ENCODE peak calls at places on chromosome 11, in nine cellular contexts. C is HCT116, L is sigmoid colon, P is esophagus squamous epithelium, J is transverse colon, Z is tibial nerve, B is heart left ventricle, F is uterus, S is IMR-90. U is an unnamed sample.

GRCh38 chr11:10309163-10310093 is 4.6 kb downstream of the ADM start:
- DNase-seq in C (peak; percentile 83), L (peak; percentile 89), P (no peak), J (peak; percentile 76), Z (no peak), B (peak; percentile 70), F (peak; percentile 40), S (peak; percentile 92), U (peak; percentile 94)

GRCh38 chr11:75262436-75262835 is 21.9 kb downstream of the TPBGL start:
- DNase-seq in C (no peak), L (peak; percentile 56), P (no peak), J (peak; percentile 7), Z (no peak), B (no peak), F (peak; percentile 6), S (no peak), U (no peak)

GRCh38 chr11:95503047-95503446 is 272.0 kb upstream of the SESN3 start:
- DNase-seq in C (no peak), L (no peak), P (no peak), J (no peak), Z (no peak), B (no peak), F (no peak), S (peak; percentile 10), U (no peak)

GRCh38 chr11:107567739-107568335 is 2.3 kb upstream of the ALKBH8 start:
- DNase-seq in C (no peak), L (no peak), P (no peak), J (no peak), Z (no peak), B (no peak), F (no peak), S (no peak), U (no peak)

GRCh38 chr11:77039491-77040400 is 5.5 kb downstream of the B3GNT6 start:
- DNase-seq in C (no peak), L (peak; percentile 54), P (no peak), J (peak; percentile 74), Z (peak; percentile 38), B (peak; percentile 31), F (no peak), S (peak; percentile 33), U (no peak)

GRCh38 chr11:116104480-116105174 is 600.4 kb upstream of the CADM1 start:
- DNase-seq in C (no peak), L (no peak), P (no peak), J (no peak), Z (no peak), B (no peak), F (no peak), S (no peak), U (no peak)

GRCh38 chr11:4191031-4191571 is 96.5 kb downstream of the RRM1 start:
- DNase-seq in C (no peak), L (peak; percentile 76), P (no peak), J (no peak), Z (no peak), B (peak; percentile 89), F (no peak), S (no peak), U (no peak)

GRCh38 chr11:58060939-58061672 is 30.4 kb downstream of the OR6Q1 start:
- DNase-seq in C (no peak), L (no peak), P (no peak), J (no peak), Z (no peak), B (no peak), F (no peak), S (peak; percentile 50), U (no peak)

GRCh38 chr11:8087185-8087584 is 6.2 kb downstream of the TUB start:
- DNase-seq in C (no peak), L (no peak), P (no peak), J (no peak), Z (no peak), B (no peak), F (peak; percentile 18), S (no peak), U (no peak)

GRCh38 chr11:14370496-14370895 is 11.5 kb upstream of the RRAS2 start:
- DNase-seq in C (no peak), L (no peak), P (no peak), J (no peak), Z (no peak), B (no peak), F (no peak), S (no peak), U (no peak)

GRCh38 chr11:75615709-75616108 is 53.1 kb downstream of the MAP6 start:
- DNase-seq in C (no peak), L (no peak), P (no peak), J (no peak), Z (no peak), B (no peak), F (no peak), S (no peak), U (no peak)

GRCh38 chr11:75554258-75555022 is 7.6 kb upstream of the SERPINH1 start:
- DNase-seq in C (no peak), L (peak; percentile 99), P (no peak), J (peak; percentile 82), Z (peak; percentile 76), B (peak; percentile 98), F (peak; percentile 98), S (peak; percentile 100), U (peak; percentile 64)

GRCh38 chr11:44923080-44923479 is 27.6 kb downstream of the TP53I11 start:
- DNase-seq in C (no peak), L (no peak), P (no peak), J (no peak), Z (no peak), B (no peak), F (no peak), S (no peak), U (no peak)

GRCh38 chr11:121048464-121049233 is 24.7 kb downstream of the TBCEL start:
- DNase-seq in C (no peak), L (no peak), P (no peak), J (no peak), Z (no peak), B (no peak), F (no peak), S (peak; percentile 34), U (no peak)

GRCh38 chr11:121055076-121055475 is 31.2 kb downstream of the TBCEL start:
- DNase-seq in C (no peak), L (no peak), P (no peak), J (no peak), Z (no peak), B (no peak), F (no peak), S (no peak), U (no peak)

GRCh38 chr11:121054266-121054665 is 30.4 kb downstream of the TBCEL start:
- DNase-seq in C (no peak), L (no peak), P (no peak), J (no peak), Z (no peak), B (no peak), F (no peak), S (no peak), U (no peak)

GRCh38 chr11:121057922-121058321 is 34.0 kb downstream of the TBCEL start:
- DNase-seq in C (no peak), L (no peak), P (no peak), J (no peak), Z (no peak), B (no peak), F (no peak), S (no peak), U (no peak)

GRCh38 chr11:121053244-121053643 is 29.3 kb downstream of the TBCEL start:
- DNase-seq in C (no peak), L (no peak), P (no peak), J (no peak), Z (no peak), B (no peak), F (no peak), S (no peak), U (no peak)
- H3K36me3 ChIP-seq in C (peaks cover 12% of the 10 kb centered on the region), L (peaks cover 20% of the 10 kb centered on the region), P (peaks cover 5% of the 10 kb centered on the region), J (peaks cover 38% of the 10 kb centered on the region), Z (peaks cover 79% of the 10 kb centered on the region), B (peaks cover 15% of the 10 kb centered on the region), F (no peaks in the 10 kb centered on the region), S (peaks cover 13% of the 10 kb centered on the region), U (no peaks in the 10 kb centered on the region)

DNA sequence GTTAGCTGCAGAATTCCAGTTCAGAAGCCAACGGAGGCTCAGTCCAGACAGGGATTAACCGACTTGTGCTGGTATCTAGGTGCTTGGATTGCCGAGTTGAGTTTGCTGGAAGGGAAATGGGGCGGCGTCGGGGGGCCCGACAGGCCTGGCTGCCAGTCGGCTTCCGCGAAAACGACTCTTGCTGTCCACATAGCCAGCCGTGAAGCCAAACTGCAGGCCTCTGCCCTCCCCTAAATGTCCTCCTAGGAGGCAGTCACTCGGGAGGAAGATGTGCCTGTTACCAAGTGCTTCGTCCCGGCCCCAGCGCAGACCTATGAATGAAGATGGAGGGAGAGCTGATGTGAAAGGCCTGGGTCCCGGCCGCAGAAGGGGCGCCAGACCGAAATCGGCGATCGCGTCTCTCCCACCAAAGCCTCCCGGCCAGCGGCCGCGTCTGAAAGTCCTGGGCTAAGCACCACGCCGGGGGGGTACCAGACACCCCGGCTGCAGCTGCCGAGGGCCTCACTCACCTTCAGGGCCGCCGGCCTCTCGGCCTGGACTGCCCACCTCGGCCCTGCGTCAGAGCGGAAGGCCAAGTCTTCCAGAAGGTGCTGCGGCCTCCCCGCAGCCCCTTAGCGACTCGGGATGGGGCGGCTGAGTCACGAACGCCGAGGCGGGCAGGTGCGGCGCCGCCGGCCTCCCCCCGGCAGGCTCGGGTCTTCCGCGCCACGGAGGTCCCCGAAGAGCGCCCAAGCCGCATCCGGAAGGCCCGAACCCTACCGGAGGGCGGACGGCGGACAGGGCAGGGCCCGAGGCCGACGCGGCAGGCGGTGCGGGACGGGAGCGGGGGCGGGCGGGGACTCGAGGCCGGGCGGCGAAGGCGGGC is 7.5 kb downstream of the DPAGT1 start:
- DNase-seq in C (no peak), L (no peak), P (no peak), J (peak; percentile 48), Z (no peak), B (no peak), F (peak; percentile 41), S (peak; percentile 38), U (no peak)
- TF ChIP-seq POLR2A in C (peak; percentile 57), L (no peak), P (no peak), J (no peak), Z (no peak), B (no peak), F (no peak), S (no peak), U (no peak)

DNA sequence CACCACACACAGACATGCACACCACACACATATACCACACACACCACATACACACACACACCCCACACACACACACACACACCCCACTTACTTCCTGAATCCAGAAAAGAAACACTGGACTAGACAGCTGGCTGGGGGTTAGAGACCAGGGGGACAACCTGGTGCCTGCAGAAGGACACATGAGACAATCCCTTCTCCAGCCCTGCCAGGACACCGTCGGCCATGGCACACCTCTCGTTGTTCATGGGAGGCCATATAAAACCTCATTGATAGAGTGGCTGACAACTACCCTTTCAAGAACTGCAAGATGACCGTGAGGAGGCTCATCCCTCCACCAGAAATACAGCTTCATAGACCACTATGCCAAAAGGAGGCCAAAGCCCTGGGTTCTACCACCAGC is 54.3 kb downstream of the IGSF9B start:
- DNase-seq in C (no peak), L (peak; percentile 46), P (no peak), J (no peak), Z (no peak), B (no peak), F (no peak), S (no peak), U (peak; percentile 5)
- H3K36me3 ChIP-seq in C (no peaks in the 10 kb centered on the region), L (peaks cover 25% of the 10 kb centered on the region), P (no peaks in the 10 kb centered on the region), J (no peaks in the 10 kb centered on the region), Z (peaks cover 42% of the 10 kb centered on the region), B (no peaks in the 10 kb centered on the region), F (no peaks in the 10 kb centered on the region), S (no peaks in the 10 kb centered on the region), U (no peaks in the 10 kb centered on the region)

DNA sequence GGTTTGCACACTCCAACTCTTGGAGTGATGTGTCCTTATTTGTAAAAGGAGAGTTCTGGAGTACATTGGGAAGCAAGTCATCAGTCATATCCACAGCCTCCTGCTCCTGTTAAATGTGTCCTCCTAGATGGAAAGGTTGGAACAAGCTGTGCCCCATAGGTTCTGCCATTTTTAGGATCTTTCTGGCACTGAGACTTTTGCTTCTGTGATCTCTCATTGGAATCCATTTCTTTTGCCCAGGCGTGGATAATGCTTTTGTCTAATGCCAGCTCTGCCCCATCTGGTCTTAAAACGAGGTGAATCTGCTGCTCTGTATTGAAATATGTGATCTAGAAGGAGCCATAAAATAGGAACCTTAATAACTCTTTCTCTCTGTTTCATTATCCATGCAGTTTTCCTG is 66.4 kb downstream of the ZBTB16 start:
- DNase-seq in C (no peak), L (peak; percentile 64), P (no peak), J (no peak), Z (no peak), B (no peak), F (no peak), S (no peak), U (no peak)
- TF ChIP-seq POLR2A in C (no peak), L (no peak), P (no peak), J (no peak), Z (no peak), B (no peak), F (no peak), S (no peak), U (no peak)